ENCODE peak calls at places on chromosome 22, in eight cellular contexts. One of them, this sample, is unnamed.

GRCh38 chr22:17703811-17704210 is 65.3 kb downstream of the BCL2L13 start:
- DNase-seq in A549: no peak
- DNase-seq in heart right ventricle: no peak
- DNase-seq in MCF 10A: no peak
- DNase-seq in heart left ventricle: no peak
- DNase-seq in chondrocyte: no peak
- DNase-seq in nephron progenitor cell: no peak
- DNase-seq in upper lobe of right lung: no peak
- DNase-seq in this sample: no peak

GRCh38 chr22:24325105-24325757 is 54.6 kb downstream of the SPECC1L start:
- DNase-seq in A549: peak
- DNase-seq in heart right ventricle: peak
- DNase-seq in MCF 10A: peak
- DNase-seq in heart left ventricle: no peak
- DNase-seq in chondrocyte: no peak
- DNase-seq in nephron progenitor cell: no peak
- DNase-seq in upper lobe of right lung: no peak
- DNase-seq in this sample: no peak

GRCh38 chr22:50270302-50271010 is at the start of gene MAPK11:
- DNase-seq in A549: no peak
- DNase-seq in heart right ventricle: peak
- DNase-seq in MCF 10A: peak
- DNase-seq in heart left ventricle: peak
- DNase-seq in chondrocyte: no peak
- DNase-seq in nephron progenitor cell: peak
- DNase-seq in upper lobe of right lung: peak
- DNase-seq in this sample: peak

GRCh38 chr22:17724241-17724640 is 50.0 kb downstream of the BID start:
- DNase-seq in A549: no peak
- DNase-seq in heart right ventricle: no peak
- DNase-seq in MCF 10A: no peak
- DNase-seq in heart left ventricle: no peak
- DNase-seq in chondrocyte: no peak
- DNase-seq in nephron progenitor cell: no peak
- DNase-seq in upper lobe of right lung: no peak
- DNase-seq in this sample: no peak

GRCh38 chr22:30286813-30287625 is 2.3 kb downstream of the CASTOR1 start:
- DNase-seq in A549: peak
- DNase-seq in heart right ventricle: peak
- DNase-seq in MCF 10A: peak
- DNase-seq in heart left ventricle: peak
- DNase-seq in chondrocyte: no peak
- DNase-seq in nephron progenitor cell: peak
- DNase-seq in upper lobe of right lung: peak
- DNase-seq in this sample: peak

GRCh38 chr22:47175761-47176359 is 413.4 kb downstream of the TBC1D22A start:
- DNase-seq in A549: no peak
- DNase-seq in heart right ventricle: no peak
- DNase-seq in MCF 10A: no peak
- DNase-seq in heart left ventricle: peak
- DNase-seq in chondrocyte: peak
- DNase-seq in nephron progenitor cell: no peak
- DNase-seq in upper lobe of right lung: peak
- DNase-seq in this sample: no peak

GRCh38 chr22:29370556-29370955 is 17.8 kb downstream of the AP1B1 start:
- DNase-seq in A549: no peak
- DNase-seq in heart right ventricle: no peak
- DNase-seq in MCF 10A: no peak
- DNase-seq in heart left ventricle: no peak
- DNase-seq in chondrocyte: no peak
- DNase-seq in nephron progenitor cell: no peak
- DNase-seq in upper lobe of right lung: no peak
- DNase-seq in this sample: no peak

GRCh38 chr22:31179345-31179744 is 19.4 kb downstream of the RNF185 start:
- DNase-seq in A549: no peak
- DNase-seq in heart right ventricle: no peak
- DNase-seq in MCF 10A: peak
- DNase-seq in heart left ventricle: no peak
- DNase-seq in chondrocyte: no peak
- DNase-seq in nephron progenitor cell: peak
- DNase-seq in upper lobe of right lung: no peak
- DNase-seq in this sample: no peak

GRCh38 chr22:30267382-30268302 is 991 bp upstream of the OSM start:
- DNase-seq in A549: no peak
- DNase-seq in heart right ventricle: no peak
- DNase-seq in MCF 10A: no peak
- DNase-seq in heart left ventricle: no peak
- DNase-seq in chondrocyte: no peak
- DNase-seq in nephron progenitor cell: no peak
- DNase-seq in upper lobe of right lung: no peak
- DNase-seq in this sample: no peak

GRCh38 chr22:23591846-23592245 is 11.8 kb upstream of the IGLL1 start:
- DNase-seq in A549: no peak
- DNase-seq in heart right ventricle: no peak
- DNase-seq in MCF 10A: no peak
- DNase-seq in heart left ventricle: peak
- DNase-seq in chondrocyte: peak
- DNase-seq in nephron progenitor cell: no peak
- DNase-seq in upper lobe of right lung: no peak
- DNase-seq in this sample: no peak

GRCh38 chr22:24155597-24156145 is 25.6 kb upstream of the SUSD2 start:
- DNase-seq in A549: peak
- DNase-seq in heart right ventricle: peak
- DNase-seq in MCF 10A: peak
- DNase-seq in heart left ventricle: peak
- DNase-seq in chondrocyte: no peak
- DNase-seq in nephron progenitor cell: peak
- DNase-seq in upper lobe of right lung: peak
- DNase-seq in this sample: peak

GRCh38 chr22:43838161-43838560 is 24.2 kb downstream of the SULT4A1 start:
- DNase-seq in A549: no peak
- DNase-seq in heart right ventricle: no peak
- DNase-seq in MCF 10A: no peak
- DNase-seq in heart left ventricle: no peak
- DNase-seq in chondrocyte: no peak
- DNase-seq in nephron progenitor cell: no peak
- DNase-seq in upper lobe of right lung: no peak
- DNase-seq in this sample: no peak

GRCh38 chr22:46737976-46738641 is at the start of gene CERK:
- DNase-seq in A549: peak
- DNase-seq in heart right ventricle: peak
- DNase-seq in MCF 10A: peak
- DNase-seq in heart left ventricle: peak
- DNase-seq in chondrocyte: no peak
- DNase-seq in nephron progenitor cell: peak
- DNase-seq in upper lobe of right lung: peak
- DNase-seq in this sample: peak

GRCh38 chr22:44351685-44352377 is 39.1 kb upstream of the SHISAL1 start:
- DNase-seq in A549: peak
- DNase-seq in heart right ventricle: no peak
- DNase-seq in MCF 10A: peak
- DNase-seq in heart left ventricle: no peak
- DNase-seq in chondrocyte: no peak
- DNase-seq in nephron progenitor cell: no peak
- DNase-seq in upper lobe of right lung: no peak
- DNase-seq in this sample: no peak

GRCh38 chr22:23094695-23095466 is 24.6 kb downstream of the GNAZ start:
- DNase-seq in A549: no peak
- DNase-seq in heart right ventricle: no peak
- DNase-seq in MCF 10A: no peak
- DNase-seq in heart left ventricle: no peak
- DNase-seq in chondrocyte: no peak
- DNase-seq in nephron progenitor cell: no peak
- DNase-seq in upper lobe of right lung: no peak
- DNase-seq in this sample: no peak

GRCh38 chr22:41501209-41501608 is 32.3 kb downstream of the ACO2 start:
- DNase-seq in A549: peak
- DNase-seq in heart right ventricle: no peak
- DNase-seq in MCF 10A: peak
- DNase-seq in heart left ventricle: no peak
- DNase-seq in chondrocyte: no peak
- DNase-seq in nephron progenitor cell: no peak
- DNase-seq in upper lobe of right lung: no peak
- DNase-seq in this sample: no peak

GRCh38 chr22:39207141-39208012 is 37.4 kb downstream of the PDGFB start:
- DNase-seq in A549: no peak
- DNase-seq in heart right ventricle: no peak
- DNase-seq in MCF 10A: peak
- DNase-seq in heart left ventricle: no peak
- DNase-seq in chondrocyte: peak
- DNase-seq in nephron progenitor cell: no peak
- DNase-seq in upper lobe of right lung: peak
- DNase-seq in this sample: no peak

GRCh38 chr22:22934543-22935055 is 47.0 kb downstream of the IGLL5 start:
- DNase-seq in A549: no peak
- DNase-seq in heart right ventricle: no peak
- DNase-seq in MCF 10A: no peak
- DNase-seq in heart left ventricle: peak
- DNase-seq in chondrocyte: peak
- DNase-seq in nephron progenitor cell: no peak
- DNase-seq in upper lobe of right lung: no peak
- DNase-seq in this sample: no peak

GRCh38 chr22:37781434-37782059 is 26.2 kb upstream of the GCAT start:
- DNase-seq in A549: no peak
- DNase-seq in heart right ventricle: no peak
- DNase-seq in MCF 10A: no peak
- DNase-seq in heart left ventricle: no peak
- DNase-seq in chondrocyte: no peak
- DNase-seq in nephron progenitor cell: no peak
- DNase-seq in upper lobe of right lung: no peak
- DNase-seq in this sample: no peak
- TF ChIP-seq CTCF in A549: peak
- TF ChIP-seq CTCF in heart right ventricle: no peak
- TF ChIP-seq CTCF in MCF 10A: no peak
- TF ChIP-seq CTCF in heart left ventricle: peak
- TF ChIP-seq CTCF in chondrocyte: peak
- TF ChIP-seq CTCF in nephron progenitor cell: no peak
- TF ChIP-seq CTCF in upper lobe of right lung: no peak
- TF ChIP-seq CTCF in this sample: no peak

GRCh38 chr22:27879923-27880322 is 39.1 kb downstream of the PITPNB start:
- DNase-seq in A549: peak
- DNase-seq in heart right ventricle: no peak
- DNase-seq in MCF 10A: peak
- DNase-seq in heart left ventricle: no peak
- DNase-seq in chondrocyte: no peak
- DNase-seq in nephron progenitor cell: peak
- DNase-seq in upper lobe of right lung: no peak
- DNase-seq in this sample: peak
- TF ChIP-seq CTCF in A549: peak
- TF ChIP-seq CTCF in heart right ventricle: peak
- TF ChIP-seq CTCF in MCF 10A: peak
- TF ChIP-seq CTCF in heart left ventricle: peak
- TF ChIP-seq CTCF in chondrocyte: peak
- TF ChIP-seq CTCF in nephron progenitor cell: peak
- TF ChIP-seq CTCF in upper lobe of right lung: peak
- TF ChIP-seq CTCF in this sample: peak

GRCh38 chr22:21624120-21624879 is 5.5 kb downstream of the YDJC start:
- DNase-seq in A549: no peak
- DNase-seq in heart right ventricle: no peak
- DNase-seq in MCF 10A: peak
- DNase-seq in heart left ventricle: no peak
- DNase-seq in chondrocyte: no peak
- DNase-seq in nephron progenitor cell: peak
- DNase-seq in upper lobe of right lung: no peak
- DNase-seq in this sample: peak
- TF ChIP-seq CTCF in A549: peak
- TF ChIP-seq CTCF in heart right ventricle: no peak
- TF ChIP-seq CTCF in MCF 10A: peak
- TF ChIP-seq CTCF in heart left ventricle: peak
- TF ChIP-seq CTCF in chondrocyte: peak
- TF ChIP-seq CTCF in nephron progenitor cell: peak
- TF ChIP-seq CTCF in upper lobe of right lung: peak
- TF ChIP-seq CTCF in this sample: peak

GRCh38 chr22:42695294-42695693 is 25.4 kb downstream of the A4GALT start:
- DNase-seq in A549: no peak
- DNase-seq in heart right ventricle: peak
- DNase-seq in MCF 10A: no peak
- DNase-seq in heart left ventricle: no peak
- DNase-seq in chondrocyte: no peak
- DNase-seq in nephron progenitor cell: no peak
- DNase-seq in upper lobe of right lung: no peak
- DNase-seq in this sample: no peak

GRCh38 chr22:42691440-42691839 is 29.2 kb downstream of the A4GALT start:
- DNase-seq in A549: no peak
- DNase-seq in heart right ventricle: no peak
- DNase-seq in MCF 10A: no peak
- DNase-seq in heart left ventricle: no peak
- DNase-seq in chondrocyte: no peak
- DNase-seq in nephron progenitor cell: no peak
- DNase-seq in upper lobe of right lung: no peak
- DNase-seq in this sample: no peak

GRCh38 chr22:42693055-42693762 is 27.5 kb downstream of the A4GALT start:
- DNase-seq in A549: no peak
- DNase-seq in heart right ventricle: no peak
- DNase-seq in MCF 10A: no peak
- DNase-seq in heart left ventricle: no peak
- DNase-seq in chondrocyte: no peak
- DNase-seq in nephron progenitor cell: no peak
- DNase-seq in upper lobe of right lung: no peak
- DNase-seq in this sample: no peak

GRCh38 chr22:42693763-42694683 is 26.6 kb downstream of the A4GALT start:
- DNase-seq in A549: no peak
- DNase-seq in heart right ventricle: no peak
- DNase-seq in MCF 10A: no peak
- DNase-seq in heart left ventricle: no peak
- DNase-seq in chondrocyte: no peak
- DNase-seq in nephron progenitor cell: no peak
- DNase-seq in upper lobe of right lung: no peak
- DNase-seq in this sample: no peak

DNA sequence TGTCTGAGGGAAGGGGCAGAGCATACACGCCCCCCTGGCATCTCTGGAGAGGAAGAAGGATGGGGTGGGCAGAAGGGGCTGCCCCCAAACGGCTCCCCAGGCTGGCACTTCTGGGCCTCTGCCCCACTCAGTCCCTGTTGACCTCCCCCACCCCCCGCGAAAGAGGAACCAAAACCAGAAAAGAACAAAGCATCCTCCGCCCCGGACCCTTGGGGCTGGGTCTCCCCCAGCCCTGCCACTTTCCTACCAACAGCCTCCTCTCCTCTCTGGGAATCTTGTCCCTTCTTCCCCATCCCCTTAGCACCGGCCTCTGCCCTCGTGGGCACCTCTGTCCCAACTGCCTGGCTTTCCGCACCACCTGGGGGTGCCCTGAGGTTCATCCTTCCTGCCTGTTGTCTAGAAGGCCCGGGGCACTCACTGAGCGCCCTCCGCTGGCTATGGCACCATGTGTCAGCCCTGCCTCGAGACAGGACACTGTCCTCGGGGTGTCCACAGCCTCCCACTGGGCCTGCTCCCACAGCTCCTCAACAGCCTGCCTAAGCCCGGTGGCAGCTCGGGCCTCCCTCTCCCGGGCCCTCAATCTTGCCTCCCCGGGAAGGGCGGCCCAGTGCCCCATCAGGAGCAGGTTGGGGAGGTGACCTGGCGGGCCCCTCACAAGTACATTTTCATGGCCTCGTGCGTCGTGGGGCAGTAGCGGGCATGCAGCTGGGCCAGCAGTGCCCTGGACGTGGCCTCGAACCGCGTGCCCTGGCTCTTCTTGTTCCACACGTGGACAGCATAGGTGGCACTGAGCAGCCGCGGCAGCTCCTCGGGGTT is 28.2 kb downstream of the A4GALT start:
- DNase-seq in A549: no peak
- DNase-seq in heart right ventricle: no peak
- DNase-seq in MCF 10A: no peak
- DNase-seq in heart left ventricle: peak
- DNase-seq in chondrocyte: no peak
- DNase-seq in nephron progenitor cell: no peak
- DNase-seq in upper lobe of right lung: no peak
- DNase-seq in this sample: no peak
- TF ChIP-seq CTCF in A549: no peak
- TF ChIP-seq CTCF in heart right ventricle: no peak
- TF ChIP-seq CTCF in MCF 10A: no peak
- TF ChIP-seq CTCF in heart left ventricle: no peak
- TF ChIP-seq CTCF in chondrocyte: peak
- TF ChIP-seq CTCF in nephron progenitor cell: no peak
- TF ChIP-seq CTCF in upper lobe of right lung: no peak
- TF ChIP-seq CTCF in this sample: no peak